ENCODE peak calls at places on chromosomes 3 and 15, in five cellular contexts. W is neuronal stem cell, H is H1, I is IMR-90, B is mesenchymal stem cell. M is an unnamed sample.

GRCh38 chr3:47874913-47875312 is 72.0 kb downstream of the DHX30 start:
- DNase-seq in I (peak; percentile 27), B (no peak), W (no peak), H (no peak), M (no peak)

GRCh38 chr15:100764778-100765457 is 114.7 kb upstream of the ALDH1A3 start:
- DNase-seq in B (peak; percentile 21), I (peak; percentile 79), H (no peak), W (no peak), M (no peak)

GRCh38 chr3:181919375-181919774 is 207.7 kb downstream of the SOX2 start:
- DNase-seq in W (no peak), B (no peak), H (no peak), I (no peak), M (no peak)

GRCh38 chr3:29822051-29822450 is 541.2 kb downstream of the RBMS3 start:
- DNase-seq in W (no peak), B (peak; percentile 66), I (peak; percentile 86), H (no peak), M (no peak)

GRCh38 chr3:19866751-19867347 is 67.2 kb downstream of the EFHB start:
- DNase-seq in B (peak; percentile 54), I (peak; percentile 58), H (peak; percentile 41), W (peak; percentile 74), M (peak; percentile 50)

GRCh38 chr3:87507753-87508152 is 231.4 kb upstream of the POU1F1 start:
- DNase-seq in W (no peak), H (no peak), I (no peak), B (no peak), M (no peak)

GRCh38 chr15:57237282-57237642 is 139.0 kb upstream of the CGNL1 start:
- DNase-seq in I (no peak), B (no peak), W (peak; percentile 91), H (no peak), M (no peak)

GRCh38 chr3:43580181-43580580 is 41.6 kb downstream of the ANO10 start:
- DNase-seq in H (no peak), I (no peak), B (no peak), W (no peak), M (no peak)

GRCh38 chr3:4492240-4493007 is 724 bp upstream of the ITPR1 start:
- DNase-seq in I (peak; percentile 58), H (peak; percentile 21), B (peak; percentile 80), W (peak; percentile 43), M (peak; percentile 89)

GRCh38 chr3:111963424-111963823 is 15.4 kb upstream of the ABHD10 start:
- DNase-seq in H (no peak), W (no peak), B (peak; percentile 88), I (peak; percentile 84), M (peak; percentile 34)

GRCh38 chr15:80059786-80060489 is 462 bp downstream of the ZFAND6 start:
- DNase-seq in H (peak; percentile 27), W (peak; percentile 72), I (peak; percentile 16), B (peak; percentile 47), M (peak; percentile 60)

GRCh38 chr15:66698318-66698961 is 3.6 kb upstream of the SMAD6 start:
- DNase-seq in H (peak; percentile 47), B (peak; percentile 80), W (peak; percentile 54), I (peak; percentile 56), M (peak; percentile 74)

GRCh38 chr15:40501487-40501886 is 30.7 kb downstream of the CHST14 start:
- DNase-seq in W (no peak), B (no peak), I (no peak), H (no peak), M (peak; percentile 27)

GRCh38 chr15:65828566-65828965 is 36.5 kb upstream of the DENND4A start:
- DNase-seq in W (no peak), B (no peak), I (no peak), H (no peak), M (no peak)

GRCh38 chr3:157176108-157176507 is 16.2 kb upstream of the CCNL1 start:
- DNase-seq in B (peak; percentile 39), H (no peak), I (peak; percentile 54), W (no peak), M (no peak)

GRCh38 chr3:177804646-177805045 is 607.4 kb upstream of the TBL1XR1 start:
- DNase-seq in B (no peak), W (no peak), I (no peak), H (no peak), M (no peak)

GRCh38 chr3:46456118-46456517 is 8.6 kb downstream of the LTF start:
- DNase-seq in H (no peak), W (no peak), B (no peak), I (no peak), M (no peak)

GRCh38 chr3:1462916-1463315 is 370.1 kb downstream of the CNTN6 start:
- DNase-seq in I (no peak), W (no peak), H (no peak), B (no peak), M (no peak)

GRCh38 chr15:40190591-40190990 is 29.7 kb downstream of the BUB1B start:
- DNase-seq in I (peak; percentile 83), H (no peak), W (no peak), B (peak; percentile 70), M (peak; percentile 1)

GRCh38 chr3:138230525-138230924 is 43.4 kb downstream of the ARMC8 start:
- DNase-seq in W (no peak), H (no peak), B (no peak), I (peak; percentile 69), M (peak; percentile 62)

GRCh38 chr15:88752956-88753355 is 50.3 kb upstream of the ACAN start:
- DNase-seq in H (no peak), B (no peak), W (no peak), I (no peak), M (no peak)

GRCh38 chr3:51382947-51383578 is 2.0 kb upstream of the MANF start:
- DNase-seq in I (no peak), B (no peak), W (no peak), H (no peak), M (no peak)

GRCh38 chr3:142279965-142280590 is 54.7 kb upstream of the GK5 start:
- DNase-seq in I (peak; percentile 80), H (peak; percentile 15), W (peak; percentile 56), B (peak; percentile 79), M (peak; percentile 53)

GRCh38 chr3:72791132-72791531 is 57.1 kb downstream of the SHQ1 start:
- DNase-seq in B (no peak), H (no peak), W (no peak), I (no peak), M (peak; percentile 10)

GRCh38 chr3:184466413-184466960 is 86.6 kb downstream of the CHRD start:
- DNase-seq in I (peak; percentile 48), B (no peak), H (no peak), W (no peak), M (no peak)
- H3K9ac ChIP-seq in I (no peak overlapping the region), B (peak overlapping the region; percentile 41), H (no peak overlapping the region), W (no peak overlapping the region), M (no peak overlapping the region)

DNA sequence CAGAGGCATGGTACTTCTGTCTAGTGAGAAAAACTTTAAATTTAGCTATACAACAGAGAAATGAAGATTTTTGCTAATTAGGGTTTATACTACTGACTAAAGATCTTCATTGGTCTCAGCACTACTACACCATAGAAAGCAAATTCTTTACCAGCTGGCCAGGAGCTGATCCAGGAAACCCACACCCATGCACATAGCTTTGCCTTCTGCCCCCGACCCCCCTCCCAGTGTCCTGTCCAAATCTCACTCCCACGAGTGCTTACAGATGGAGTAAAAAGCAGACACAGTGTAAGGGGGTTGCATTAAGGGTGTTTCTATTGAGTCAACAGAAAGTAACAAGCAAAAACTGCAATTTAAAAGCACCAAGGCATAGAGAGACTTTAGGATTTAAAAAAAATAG is 124.2 kb downstream of the CTNNB1 start:
- DNase-seq in W (no peak), B (no peak), H (no peak), I (no peak), M (no peak)
- H3K4me3 ChIP-seq in W (no peak overlapping the region), B (no peak overlapping the region), H (no peak overlapping the region), I (no peak overlapping the region), M (no peak overlapping the region)

GRCh38 chr3:38453075-38453913 is at the start of gene ACVR2B:
- DNase-seq in W (peak; percentile 87), H (peak; percentile 65), I (peak; percentile 56), B (peak; percentile 75), M (peak; percentile 81)
- H4K91ac ChIP-seq in W (peak within 1 kb of the TSS; percentile 82), H (peak within 1 kb of the TSS; percentile 97), I (peak within 1 kb of the TSS; percentile 84), B (peak within 1 kb of the TSS; percentile 98), M (peak within 1 kb of the TSS; percentile 98)

DNA sequence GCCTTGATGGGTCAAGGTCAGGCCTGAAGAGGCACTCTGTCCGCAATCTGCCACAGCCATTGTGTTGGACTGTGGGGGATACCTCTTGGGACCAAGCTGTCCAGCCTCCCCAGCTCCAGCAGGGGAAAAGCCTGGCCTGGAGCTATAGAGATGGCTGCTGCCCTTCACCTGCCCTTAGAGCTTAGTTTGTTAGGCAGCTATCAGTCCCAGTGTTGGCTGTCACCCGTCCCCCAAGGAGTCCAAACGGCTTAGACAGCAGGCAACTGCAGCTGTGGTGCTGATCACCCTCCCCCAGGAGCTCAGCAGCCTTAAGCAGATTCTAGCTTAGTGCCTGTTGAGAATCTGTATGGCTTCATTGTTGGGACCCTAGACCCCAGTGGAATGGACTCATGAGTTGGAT is 180.3 kb downstream of the MYRIP start:
- DNase-seq in B (no peak), I (no peak), W (no peak), H (no peak), M (no peak)
- H3K9ac ChIP-seq in B (no peak overlapping the region), I (no peak overlapping the region), W (no peak overlapping the region), H (no peak overlapping the region), M (no peak overlapping the region)

GRCh38 chr3:100260685-100261480 is at the start of gene TBC1D23:
- DNase-seq in I (peak; percentile 100), W (peak; percentile 96), H (peak; percentile 98), B (peak; percentile 100), M (peak; percentile 100)

GRCh38 chr3:100261481-100261903 is 700 bp downstream of the TBC1D23 start:
- DNase-seq in I (no peak), B (no peak), W (no peak), H (no peak), M (no peak)

GRCh38 chr3:100257601-100258000 is 3.2 kb upstream of the TBC1D23 start:
- DNase-seq in W (no peak), H (no peak), B (no peak), I (peak; percentile 67), M (no peak)

GRCh38 chr3:100263583-100263982 is 2.8 kb downstream of the TBC1D23 start:
- DNase-seq in W (no peak), I (no peak), B (peak; percentile 42), H (no peak), M (no peak)

DNA sequence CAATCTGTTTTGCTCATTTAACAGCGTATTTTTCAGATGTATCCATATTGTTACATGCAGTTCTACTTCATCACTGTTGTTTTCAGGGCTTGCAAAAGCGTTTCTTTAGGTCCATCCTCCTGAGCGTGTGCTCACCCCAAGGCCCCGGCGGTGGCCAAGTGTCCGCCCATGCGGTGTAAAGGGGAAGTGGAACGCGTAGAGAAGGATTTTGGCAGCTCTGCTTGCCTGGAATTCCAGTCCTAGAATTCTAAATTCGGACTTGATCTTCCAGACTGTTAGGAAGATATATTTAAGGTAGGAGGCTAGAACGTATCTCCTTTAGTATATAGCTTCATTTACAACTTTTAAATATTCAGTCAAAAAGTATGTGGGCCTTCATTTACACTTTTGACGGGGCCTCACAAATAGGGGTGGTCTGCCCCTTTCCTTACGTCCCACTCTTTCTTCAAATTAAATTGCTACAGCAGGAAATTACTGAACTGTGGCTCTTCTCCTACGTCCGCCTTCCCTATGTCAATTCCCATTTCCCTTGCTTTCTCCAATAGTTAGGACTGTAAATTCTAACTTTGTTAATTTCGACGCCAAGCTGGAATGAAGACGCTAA is 609 bp upstream of the TBC1D23 start:
- DNase-seq in B (peak; percentile 24), H (no peak), W (peak; percentile 17), I (peak; percentile 51), M (no peak)
- H3K4me3 ChIP-seq in B (no peak overlapping the region), H (peak overlapping the region; percentile 60), W (peak overlapping the region; percentile 70), I (peak overlapping the region; percentile 42), M (no peak overlapping the region)

GRCh38 chr3:196645917-196646735 is 6.6 kb downstream of the NRROS start:
- DNase-seq in W (no peak), H (no peak), B (no peak), I (no peak), M (no peak)
- H4K91ac ChIP-seq in W (peak overlapping the region; percentile 23), H (peak overlapping the region; percentile 59), B (no peak overlapping the region), I (no peak overlapping the region), M (no peak overlapping the region)